ENCODE peak calls at places on chromosome 9, in ten cellular contexts. R, X, Z, C, A, O, Q, K, P and J are unnamed samples.

GRCh38 chr9:37035472-37036236 is 1.6 kb upstream of the PAX5 start:
- DNase-seq in X (no peak), Z (no peak), C (peak), O (no peak), K (no peak), A (peak), R (no peak), Q (no peak), P (peak), J (no peak)

GRCh38 chr9:100670719-100671118 is 92.8 kb downstream of the CAVIN4 start:
- DNase-seq in A (no peak), O (no peak), K (no peak), C (no peak), Q (no peak), R (no peak), X (no peak), Z (no peak), P (no peak), J (peak)

GRCh38 chr9:114098021-114098659 is 952 bp downstream of the KIF12 start:
- DNase-seq in Z (peak), A (peak), R (no peak), K (no peak), X (peak), Q (no peak), O (peak), P (no peak), C (no peak), J (no peak)

GRCh38 chr9:106956971-106957370 is 94.0 kb downstream of the ZNF462 start:
- DNase-seq in Z (no peak), K (peak), Q (peak), A (no peak), P (peak), C (peak), X (no peak), R (no peak), O (no peak), J (peak)

GRCh38 chr9:98860871-98861293 is 53.4 kb downstream of the GALNT12 start:
- DNase-seq in K (peak), A (peak), Z (peak), C (peak), R (peak), P (peak), O (no peak), X (peak), Q (peak), J (no peak)

GRCh38 chr9:103617046-103617445 is 477.1 kb upstream of the SMC2 start:
- DNase-seq in K (no peak), P (no peak), R (no peak), C (no peak), A (no peak), O (no peak), Q (no peak), Z (no peak), X (no peak), J (no peak)

GRCh38 chr9:134592819-134593200 is 48.8 kb upstream of the COL5A1 start:
- DNase-seq in Q (no peak), R (no peak), X (no peak), P (no peak), K (no peak), C (no peak), O (no peak), Z (no peak), A (no peak), J (no peak)

GRCh38 chr9:95901506-95901905 is 26.0 kb downstream of the ERCC6L2 start:
- DNase-seq in O (no peak), K (no peak), C (no peak), X (peak), Z (peak), P (no peak), A (no peak), Q (no peak), R (no peak), J (no peak)

GRCh38 chr9:122526602-122527001 is 491 bp downstream of the OR1N1 start:
- DNase-seq in K (no peak), P (no peak), X (no peak), C (no peak), A (no peak), O (no peak), Q (no peak), Z (no peak), R (no peak), J (no peak)

GRCh38 chr9:33151007-33151557 is 16.1 kb downstream of the B4GALT1 start:
- DNase-seq in Z (peak), X (peak), P (peak), R (peak), A (peak), K (peak), Q (peak), O (no peak), C (peak), J (peak)

GRCh38 chr9:89667730-89668129 is 62.9 kb downstream of the GADD45G start:
- DNase-seq in A (no peak), R (no peak), Z (peak), Q (no peak), X (no peak), O (no peak), P (no peak), K (no peak), C (no peak), J (no peak)

GRCh38 chr9:79565245-79565644 is 6.5 kb upstream of the TLE4 start:
- DNase-seq in X (peak), K (no peak), O (no peak), P (no peak), C (peak), Z (no peak), Q (no peak), A (no peak), R (no peak), J (no peak)

GRCh38 chr9:69502671-69503301 is 169.4 kb downstream of the APBA1 start:
- DNase-seq in R (no peak), K (peak), Z (no peak), C (peak), P (peak), A (no peak), Q (peak), X (peak), O (no peak), J (no peak)

GRCh38 chr9:86333651-86334050 is 20.6 kb downstream of the TUT7 start:
- DNase-seq in A (no peak), X (no peak), K (no peak), C (no peak), O (no peak), P (no peak), Q (no peak), R (no peak), Z (no peak), J (no peak)

GRCh38 chr9:22079873-22080341 is 70.8 kb upstream of the CDKN2B start:
- DNase-seq in O (no peak), C (peak), R (peak), P (peak), Q (peak), A (no peak), K (peak), Z (no peak), X (peak), J (peak)

GRCh38 chr9:136743639-136744211 is 985 bp upstream of the LCN10 start:
- DNase-seq in C (no peak), A (no peak), X (no peak), Z (no peak), P (no peak), R (no peak), Q (no peak), O (no peak), K (no peak), J (no peak)

GRCh38 chr9:136740971-136741884 is 1.5 kb downstream of the LCN10 start:
- DNase-seq in O (no peak), K (no peak), A (no peak), C (no peak), R (no peak), Q (no peak), Z (no peak), X (no peak), P (peak), J (no peak)

GRCh38 chr9:136742640-136743391 is at the start of gene LCN10:
- DNase-seq in X (no peak), O (no peak), C (no peak), R (no peak), Q (no peak), Z (no peak), P (no peak), A (no peak), K (no peak), J (no peak)

GRCh38 chr9:136740491-136740890 is 2.2 kb downstream of the LCN10 start:
- DNase-seq in C (no peak), X (no peak), O (no peak), P (no peak), R (no peak), Q (no peak), A (no peak), Z (no peak), K (no peak), J (no peak)

DNA sequence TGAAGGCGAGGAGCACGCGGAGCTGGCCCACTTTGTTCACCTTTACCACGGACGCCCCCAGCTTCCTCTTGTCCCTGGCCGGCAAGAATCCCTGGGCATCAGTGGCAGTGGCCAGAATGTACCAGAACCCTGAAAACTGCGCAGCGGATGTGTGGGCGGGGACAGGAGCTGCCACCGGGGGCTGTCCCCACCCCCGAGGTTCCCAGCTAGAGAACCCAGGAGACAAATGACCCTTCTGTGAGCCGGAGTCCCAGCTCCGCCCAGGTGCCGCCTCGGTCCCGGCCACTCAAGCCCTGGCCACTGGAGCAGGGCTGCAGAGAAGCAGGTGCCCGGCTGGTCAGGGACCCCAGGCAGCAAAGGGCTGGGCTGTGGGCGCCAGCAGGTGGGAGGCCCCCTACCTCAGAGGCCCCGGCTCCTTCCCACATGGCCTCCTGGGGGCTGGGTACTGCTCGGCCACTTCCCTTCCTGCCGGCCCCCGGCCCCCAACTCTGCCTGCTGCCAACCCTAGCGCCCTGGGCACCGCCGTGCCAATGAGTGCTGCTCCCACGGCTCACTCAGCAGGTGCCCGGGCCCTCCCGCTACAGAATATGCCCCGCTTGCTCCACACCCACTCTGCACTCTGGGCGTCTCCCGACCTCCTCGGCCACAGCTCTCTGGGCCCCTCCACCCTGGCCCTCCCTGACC is 713 bp downstream of the LCN10 start:
- DNase-seq in R (no peak), Z (no peak), K (no peak), O (no peak), P (no peak), C (no peak), X (no peak), Q (no peak), A (no peak), J (no peak)
- H3K4me3 ChIP-seq in R (no peak), Z (peak), K (no peak), O (no peak), P (no peak), C (no peak), X (no peak), Q (no peak), A (no peak), J (no peak)

GRCh38 chr9:34506623-34507022 is 16.2 kb downstream of the ENHO start:
- DNase-seq in Q (no peak), X (no peak), C (no peak), A (peak), Z (no peak), P (no peak), K (no peak), R (no peak), O (no peak), J (no peak)
- TF ChIP-seq CTCF in Q (no peak), X (no peak), C (no peak), A (no peak), Z (no peak), P (no peak), K (no peak), R (no peak), O (no peak), J (no peak)

GRCh38 chr9:133536536-133536935 is 2.0 kb downstream of the ADAMTSL2 start:
- DNase-seq in R (no peak), X (no peak), A (no peak), K (no peak), O (no peak), Z (no peak), Q (no peak), C (no peak), P (no peak), J (no peak)

GRCh38 chr9:133536080-133536479 is 1.6 kb downstream of the ADAMTSL2 start:
- DNase-seq in K (no peak), O (no peak), C (no peak), A (no peak), P (no peak), R (no peak), Q (no peak), Z (no peak), X (no peak), J (no peak)

GRCh38 chr9:133533878-133534277 is 626 bp upstream of the ADAMTSL2 start:
- DNase-seq in C (peak), P (no peak), Q (peak), A (no peak), K (no peak), R (no peak), Z (no peak), X (no peak), O (no peak), J (no peak)

GRCh38 chr9:133534346-133535284 is at the start of gene ADAMTSL2:
- DNase-seq in O (no peak), X (no peak), K (peak), Q (peak), Z (peak), P (peak), C (peak), A (no peak), R (no peak), J (no peak)

GRCh38 chr9:133535285-133535877 is 877 bp downstream of the ADAMTSL2 start:
- DNase-seq in Q (no peak), R (no peak), C (no peak), P (no peak), A (no peak), X (no peak), Z (no peak), K (no peak), O (no peak), J (no peak)
- H3K4me3 ChIP-seq in Q (no peak), R (peak), C (peak), P (peak), A (no peak), X (no peak), Z (no peak), K (no peak), O (no peak), J (no peak)

GRCh38 chr9:129102791-129103594 is 7.6 kb downstream of the CRAT start:
- DNase-seq in X (peak), Q (peak), O (peak), K (peak), Z (peak), A (peak), R (no peak), P (peak), C (peak), J (no peak)

GRCh38 chr9:129098328-129098727 is 12.3 kb downstream of the CRAT start:
- DNase-seq in C (no peak), P (no peak), A (no peak), Z (no peak), K (no peak), Q (no peak), O (no peak), R (no peak), X (no peak), J (no peak)

GRCh38 chr9:129102095-129102525 is 8.5 kb downstream of the CRAT start:
- DNase-seq in Z (no peak), A (no peak), P (no peak), C (no peak), Q (no peak), O (no peak), X (no peak), K (no peak), R (no peak), J (no peak)

GRCh38 chr9:129101279-129101678 is 9.3 kb downstream of the CRAT start:
- DNase-seq in X (no peak), P (no peak), Z (no peak), C (no peak), A (no peak), Q (no peak), R (no peak), K (no peak), O (no peak), J (no peak)

GRCh38 chr9:129100383-129101169 is 10.0 kb downstream of the CRAT start:
- DNase-seq in R (no peak), O (no peak), Z (no peak), Q (no peak), A (no peak), C (no peak), P (no peak), X (peak), K (no peak), J (no peak)
- TF ChIP-seq CTCF in R (no peak), O (no peak), Z (no peak), Q (no peak), A (no peak), C (no peak), P (no peak), X (peak), K (no peak), J (no peak)

GRCh38 chr9:124415852-124416484 is 726 bp upstream of the PSMB7 start:
- DNase-seq in O (no peak), P (no peak), A (peak), R (no peak), X (no peak), Z (no peak), Q (no peak), K (no peak), C (no peak), J (no peak)
- H3K4me3 ChIP-seq in O (peak), P (peak), A (no peak), R (peak), X (peak), Z (peak), Q (peak), K (no peak), C (no peak), J (peak)

DNA sequence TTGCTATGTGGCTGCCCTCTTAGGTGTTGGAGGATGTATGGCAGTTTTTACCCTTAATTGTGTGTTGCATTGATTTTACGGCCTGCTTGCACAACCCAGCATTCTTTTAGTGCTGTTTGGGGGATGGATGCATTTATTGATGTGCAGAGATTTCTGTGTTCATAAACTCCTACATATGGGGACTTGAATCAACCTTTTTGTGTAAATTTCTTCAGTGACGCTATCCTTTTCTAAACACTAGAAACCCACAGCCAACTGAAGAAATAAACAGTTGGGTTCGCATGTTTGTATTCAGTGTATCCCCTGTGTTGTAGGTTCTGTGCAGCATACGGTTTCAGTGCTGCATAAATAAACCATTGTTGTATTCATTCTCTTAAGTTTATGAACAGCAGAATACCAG is 263.6 kb downstream of the RASEF start:
- DNase-seq in K (peak), C (no peak), Q (no peak), A (no peak), R (no peak), Z (no peak), P (no peak), O (no peak), X (no peak), J (no peak)
- TF ChIP-seq CTCF in K (no peak), C (no peak), Q (no peak), A (no peak), R (no peak), Z (no peak), P (no peak), O (no peak), X (no peak), J (no peak)

GRCh38 chr9:77975023-77975422 is 56.6 kb downstream of the GNAQ start:
- DNase-seq in C (no peak), R (no peak), K (no peak), P (no peak), Q (no peak), A (no peak), O (no peak), X (no peak), Z (no peak), J (no peak)

GRCh38 chr9:77981332-77981731 is 50.3 kb downstream of the GNAQ start:
- DNase-seq in Q (no peak), A (no peak), P (peak), O (no peak), Z (peak), X (peak), C (peak), K (peak), R (no peak), J (no peak)

GRCh38 chr9:77977210-77977611 is 54.4 kb downstream of the GNAQ start:
- DNase-seq in Z (peak), A (no peak), R (peak), K (peak), C (peak), P (peak), O (peak), X (peak), Q (peak), J (peak)

GRCh38 chr9:77980622-77981021 is 51.0 kb downstream of the GNAQ start:
- DNase-seq in X (peak), Q (peak), O (no peak), A (no peak), C (peak), K (peak), Z (no peak), R (no peak), P (peak), J (no peak)

DNA sequence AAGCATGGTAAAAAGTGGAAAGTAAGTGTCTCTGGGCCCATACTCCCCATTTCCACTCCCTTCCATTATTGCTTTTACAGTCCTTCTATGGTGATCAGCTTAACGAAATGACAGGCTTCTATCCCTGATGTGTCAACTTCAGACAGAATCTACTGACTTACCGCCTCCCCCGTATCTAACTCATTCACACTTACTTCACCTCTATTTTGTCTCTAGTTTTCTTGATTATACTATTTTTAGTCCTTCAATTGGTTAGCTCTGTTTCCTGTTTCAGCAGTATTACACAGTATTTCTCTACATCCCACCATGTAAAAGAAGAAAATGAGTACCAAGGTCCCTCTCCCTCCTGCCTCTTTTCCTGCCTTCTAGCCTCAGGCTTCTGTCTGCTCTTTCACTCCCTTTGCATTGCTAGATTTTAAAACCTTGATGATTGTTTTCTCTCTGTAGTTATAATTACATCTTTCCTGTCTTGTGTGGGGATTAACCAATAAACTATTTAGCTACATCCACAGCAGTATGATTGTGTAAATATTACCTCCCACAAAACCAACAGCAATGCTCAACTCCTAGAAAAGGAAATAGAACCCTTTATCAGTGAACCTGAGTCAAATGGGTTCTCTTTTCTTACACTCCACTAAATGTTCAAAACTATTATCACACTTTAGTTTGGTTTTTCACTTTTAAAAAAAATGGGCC is 53.4 kb downstream of the GNAQ start:
- DNase-seq in A (no peak), X (no peak), K (no peak), Q (no peak), O (no peak), R (no peak), C (no peak), Z (no peak), P (no peak), J (no peak)
- H3K4me3 ChIP-seq in A (no peak), X (no peak), K (no peak), Q (no peak), O (no peak), R (no peak), C (no peak), Z (no peak), P (no peak), J (no peak)

GRCh38 chr9:15501179-15501578 is 9.6 kb downstream of the PSIP1 start:
- DNase-seq in O (no peak), K (peak), X (no peak), Q (no peak), P (peak), C (no peak), Z (no peak), R (no peak), A (no peak), J (no peak)
- TF ChIP-seq CTCF in O (no peak), K (no peak), X (peak), Q (no peak), P (no peak), C (no peak), Z (no peak), R (no peak), A (no peak), J (no peak)

DNA sequence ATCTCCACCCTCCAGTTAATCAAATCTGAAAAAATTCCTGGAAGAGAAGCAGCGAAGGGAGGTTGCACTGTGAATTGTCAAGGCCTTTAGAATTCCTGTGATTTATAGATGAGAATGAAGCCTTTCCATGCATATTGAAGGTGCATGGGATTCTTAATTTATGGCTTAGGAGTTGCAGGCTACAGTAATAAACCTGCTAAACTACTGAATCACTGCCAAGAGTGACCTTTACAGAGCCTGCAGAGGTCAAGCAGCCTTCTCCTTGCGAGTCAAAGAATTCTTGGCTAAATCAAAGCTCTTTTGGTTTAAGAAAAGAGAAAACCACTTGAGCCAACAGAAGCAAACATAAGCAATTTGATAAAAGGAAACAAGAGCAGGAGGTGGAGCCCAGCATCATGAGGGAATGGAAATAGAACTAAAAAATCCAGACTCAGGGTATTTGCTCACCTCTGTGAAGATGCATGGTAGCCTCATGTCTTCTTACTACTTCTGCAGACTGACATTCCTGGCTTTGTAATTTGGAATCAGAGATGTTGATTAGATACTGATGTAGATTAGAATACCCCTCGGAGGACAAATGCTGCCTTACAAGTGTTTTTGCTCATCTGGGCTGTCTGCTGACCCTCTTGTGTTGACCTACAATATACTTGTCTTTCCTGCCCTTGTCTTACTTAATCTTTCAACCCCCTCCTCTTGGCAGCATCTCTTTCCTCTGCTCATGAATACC is 90.3 kb upstream of the IFNK start:
- DNase-seq in P (no peak), A (no peak), O (no peak), R (no peak), K (peak), Z (no peak), C (no peak), X (no peak), Q (no peak), J (no peak)
- H3K4me3 ChIP-seq in P (no peak), A (no peak), O (no peak), R (no peak), K (no peak), Z (no peak), C (no peak), X (no peak), Q (no peak), J (no peak)